ENCODE peak calls at places on chromosomes 13 and 19, in seven cellular contexts. L is upper lobe of left lung, Y is sigmoid colon, J is glutamatergic neuron, G is BE2C, D is stomach, I is keratinocyte. V is an unnamed sample.

GRCh38 chr19:29724102-29724641 is 9.1 kb upstream of the C19orf12 start:
- DNase-seq in L (peak), Y (no peak), J (peak), G (no peak), D (no peak), I (no peak), V (peak)

GRCh38 chr19:8306235-8307054 is 1.7 kb downstream of the CD320 start:
- DNase-seq in L (no peak), Y (peak), J (no peak), G (peak), D (peak), I (no peak), V (no peak)

GRCh38 chr19:27881213-27881612 is 1331.7 kb downstream of the UQCRFS1 start:
- DNase-seq in L (no peak), Y (no peak), J (no peak), G (no peak), D (no peak), I (no peak), V (no peak)

GRCh38 chr13:33323766-33324525 is 38.4 kb upstream of the STARD13 start:
- DNase-seq in L (no peak), Y (no peak), J (no peak), G (no peak), D (no peak), I (no peak), V (no peak)

GRCh38 chr13:74217816-74218215 is 83.6 kb upstream of the KLF12 start:
- DNase-seq in L (no peak), Y (no peak), J (no peak), G (no peak), D (no peak), I (no peak), V (no peak)

GRCh38 chr19:47778954-47779351 is 450 bp downstream of the SELENOW start:
- DNase-seq in L (no peak), Y (peak), J (no peak), G (no peak), D (no peak), I (no peak), V (peak)

GRCh38 chr13:30730526-30730925 is 4.8 kb upstream of the ALOX5AP start:
- DNase-seq in L (no peak), Y (no peak), J (peak), G (peak), D (no peak), I (no peak), V (no peak)

GRCh38 chr13:73987618-73988017 is 146.6 kb downstream of the KLF12 start:
- DNase-seq in L (no peak), Y (no peak), J (no peak), G (no peak), D (no peak), I (no peak), V (no peak)

GRCh38 chr13:50444726-50445125 is 398.8 kb downstream of the DLEU7 start:
- DNase-seq in L (no peak), Y (no peak), J (no peak), G (no peak), D (no peak), I (no peak), V (no peak)

GRCh38 chr19:35868172-35868822 is at the start of gene APLP1:
- DNase-seq in L (peak), Y (peak), J (peak), G (peak), D (peak), I (no peak), V (peak)

GRCh38 chr19:4597975-4598671 is 38.6 kb upstream of the SEMA6B start:
- DNase-seq in L (peak), Y (no peak), J (peak), G (peak), D (peak), I (no peak), V (peak)

GRCh38 chr13:51348069-51348967 is 8.8 kb downstream of the SERPINE3 start:
- DNase-seq in L (no peak), Y (no peak), J (no peak), G (no peak), D (no peak), I (no peak), V (no peak)

DNA sequence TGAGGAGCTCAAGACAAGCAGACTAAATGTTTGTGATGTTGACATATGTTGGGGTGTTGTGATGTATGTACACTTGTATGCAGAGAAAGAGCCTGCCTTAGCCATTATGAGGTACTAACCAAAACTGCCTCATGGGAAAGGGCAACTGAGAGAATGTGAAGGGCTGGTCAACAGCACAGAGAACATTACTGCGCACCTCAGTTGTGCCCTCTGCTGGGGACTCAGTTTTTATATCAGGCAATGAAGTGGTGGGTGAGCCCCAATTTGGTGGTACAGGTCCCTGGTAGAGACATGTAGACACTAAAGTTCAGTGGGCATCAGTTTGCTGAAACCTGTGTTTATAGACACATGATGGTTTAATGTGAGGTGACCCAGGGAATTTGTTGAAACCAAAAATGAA is 286.9 kb downstream of the DCT start:
- DNase-seq in L (no peak), Y (no peak), J (peak), G (peak), D (no peak), I (no peak), V (peak)
- TF ChIP-seq CTCF in L (peak), Y (no peak), J (peak), G (peak), D (no peak), I (peak), V (no peak)

DNA sequence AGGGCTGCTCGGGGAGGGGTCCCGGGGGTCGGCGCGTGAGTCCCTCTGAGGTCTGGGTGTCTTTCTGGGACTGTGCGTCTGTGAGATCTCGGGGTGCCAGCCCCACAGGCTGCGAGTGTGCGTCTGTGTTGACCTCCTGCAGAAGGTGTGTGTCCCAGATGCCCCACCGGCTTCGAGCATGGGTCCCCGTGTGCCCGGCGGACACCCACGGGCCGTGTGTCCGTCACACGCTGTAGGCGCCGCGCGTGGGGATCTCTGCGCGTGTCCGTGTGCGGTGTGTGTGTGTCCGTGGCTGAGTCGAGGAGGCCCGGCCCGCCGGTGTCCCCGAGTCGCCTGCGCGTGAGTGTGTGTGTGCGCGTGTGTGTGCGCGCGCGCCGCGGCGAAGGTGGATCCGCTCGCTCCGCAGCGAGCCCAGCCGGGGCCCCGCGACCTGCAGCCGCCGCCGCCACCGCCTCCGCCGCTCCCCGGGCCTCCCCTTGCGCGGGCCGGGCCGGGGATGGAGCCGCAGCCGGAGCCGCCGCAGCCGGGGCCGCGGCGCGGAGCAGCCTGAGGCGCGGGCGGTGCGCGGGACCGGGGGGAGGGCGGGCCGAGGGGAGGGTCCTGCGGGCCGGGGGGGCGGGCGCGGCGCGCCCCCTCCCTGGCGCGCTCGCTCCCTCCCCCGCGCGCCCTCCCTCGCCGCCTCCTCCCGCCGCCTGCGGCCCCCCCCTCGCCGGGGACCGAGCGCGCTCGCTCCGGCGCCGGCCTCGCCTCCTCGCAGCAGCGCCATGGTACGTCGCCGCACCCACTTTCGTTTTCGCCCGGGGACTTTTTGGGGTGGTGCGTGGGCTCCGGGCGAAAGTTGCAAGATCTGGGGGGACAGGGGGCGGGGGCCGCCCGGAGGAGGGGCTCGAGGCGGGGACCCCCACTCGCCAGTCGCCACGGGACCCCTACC is 7.2 kb upstream of the NFIC start:
- DNase-seq in L (peak), Y (peak), J (peak), G (peak), D (peak), I (no peak), V (peak)
- TF ChIP-seq CTCF in L (no peak), Y (no peak), J (no peak), G (no peak), D (no peak), I (no peak), V (no peak)

DNA sequence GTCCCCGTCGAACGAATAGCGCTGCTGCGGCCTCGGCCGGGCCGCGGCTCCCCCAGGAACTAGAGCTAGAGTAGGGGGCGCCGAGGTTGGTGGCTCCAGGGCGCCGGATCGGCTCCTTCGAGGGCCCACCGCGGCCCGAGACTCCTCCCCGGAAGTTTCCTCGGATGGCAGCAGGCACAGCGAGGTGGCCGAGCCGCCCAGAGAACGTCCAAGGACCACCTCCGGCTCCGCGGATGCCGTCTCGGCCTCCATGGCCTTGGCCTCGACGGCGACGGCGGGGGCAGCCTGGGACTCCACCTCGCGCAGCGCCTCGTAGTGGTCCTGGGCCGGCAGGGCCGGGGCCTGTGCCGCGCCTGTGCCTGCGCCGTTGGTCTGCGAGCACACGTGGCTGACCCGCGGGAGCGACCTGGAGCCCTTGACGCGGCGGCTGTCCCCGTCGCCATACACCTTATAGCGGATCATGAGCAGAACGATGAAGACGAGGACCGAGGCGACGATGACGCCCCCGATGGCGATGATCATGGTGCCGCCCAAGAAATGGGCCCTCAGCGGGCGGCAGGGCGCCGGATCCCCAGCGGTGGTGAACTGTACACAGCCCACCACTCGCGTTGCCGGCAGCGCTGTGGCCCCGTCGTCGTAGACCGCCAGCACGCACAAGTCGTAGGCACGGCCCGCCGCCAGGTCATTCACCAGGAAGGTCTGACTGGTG is 11.8 kb downstream of the IFNL1 start:
- DNase-seq in L (peak), Y (peak), J (peak), G (no peak), D (no peak), I (no peak), V (no peak)
- TF ChIP-seq CTCF in L (no peak), Y (no peak), J (no peak), G (no peak), D (no peak), I (no peak), V (no peak)

DNA sequence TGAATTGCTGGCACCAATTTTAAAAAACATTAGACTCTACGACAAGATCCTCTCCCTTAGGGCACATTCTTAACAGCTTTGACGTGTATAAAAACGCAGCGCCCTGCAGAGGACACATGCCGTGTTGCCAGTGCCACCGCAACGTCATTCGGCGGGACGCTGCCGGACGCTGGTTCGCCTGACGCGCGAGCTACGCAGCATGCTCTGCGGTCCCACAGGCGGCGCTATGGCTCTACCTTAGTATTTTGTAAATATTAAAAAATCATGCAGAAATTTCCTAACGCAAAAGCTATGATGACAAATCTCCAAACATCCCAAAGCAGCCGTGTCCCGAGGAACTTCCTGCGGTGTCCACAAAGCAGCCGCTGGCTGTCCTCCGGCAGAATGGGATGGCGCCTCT is 4.2 kb upstream of the ADPRHL1 start:
- DNase-seq in L (peak), Y (no peak), J (no peak), G (peak), D (no peak), I (no peak), V (no peak)
- TF ChIP-seq CTCF in L (no peak), Y (no peak), J (no peak), G (peak), D (no peak), I (no peak), V (no peak)

GRCh38 chr13:28529836-28530235 is 34.9 kb upstream of the FLT1 start:
- DNase-seq in L (no peak), Y (no peak), J (no peak), G (no peak), D (no peak), I (no peak), V (no peak)

GRCh38 chr13:28531956-28532225 is 37.0 kb upstream of the FLT1 start:
- DNase-seq in L (no peak), Y (no peak), J (no peak), G (no peak), D (no peak), I (no peak), V (no peak)

GRCh38 chr13:28532226-28533048 is 37.5 kb upstream of the FLT1 start:
- DNase-seq in L (peak), Y (no peak), J (peak), G (peak), D (no peak), I (no peak), V (no peak)

GRCh38 chr13:28531195-28531955 is 36.4 kb upstream of the FLT1 start:
- DNase-seq in L (peak), Y (no peak), J (peak), G (peak), D (peak), I (no peak), V (no peak)

GRCh38 chr13:28530729-28531194 is 35.8 kb upstream of the FLT1 start:
- DNase-seq in L (no peak), Y (no peak), J (no peak), G (no peak), D (no peak), I (no peak), V (no peak)
- TF ChIP-seq CTCF in L (no peak), Y (no peak), J (no peak), G (no peak), D (no peak), I (no peak), V (no peak)

DNA sequence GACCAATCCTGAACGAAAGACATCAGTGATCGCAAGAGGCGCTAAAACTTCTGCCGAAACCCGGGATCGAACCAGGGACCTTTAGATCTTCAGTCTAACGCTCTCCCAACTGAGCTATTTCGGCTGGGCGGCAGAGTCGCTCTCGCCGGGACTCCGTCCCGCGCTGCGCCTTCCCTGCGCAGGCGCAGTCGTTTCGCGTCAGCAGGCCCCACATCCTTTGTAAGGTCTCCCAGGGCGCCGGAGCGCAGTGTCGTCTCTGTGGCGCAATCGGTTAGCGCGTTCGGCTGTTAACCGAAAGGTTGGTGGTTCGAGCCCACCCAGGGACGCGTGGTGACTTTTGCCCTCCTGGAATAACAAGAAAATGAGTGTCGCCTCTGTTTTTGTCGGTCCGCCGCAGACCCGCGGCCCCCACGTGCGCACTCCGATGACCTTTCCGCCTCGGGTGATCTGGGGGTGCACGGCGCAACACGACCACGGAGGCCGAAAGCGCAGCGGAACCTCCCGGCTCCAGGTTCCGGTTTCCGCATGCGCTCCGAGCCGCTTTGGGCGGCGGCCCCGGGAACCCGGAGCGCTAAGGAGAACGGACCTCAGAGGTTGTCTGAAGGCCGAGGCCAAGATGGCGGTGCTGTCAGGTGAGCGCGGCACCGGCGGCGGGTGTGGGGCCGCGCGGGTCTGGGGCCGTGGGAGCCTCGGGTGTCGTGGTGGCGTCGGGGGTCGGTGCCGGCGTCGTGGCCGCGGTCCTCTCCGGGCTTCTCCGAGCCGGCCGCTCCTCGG is at the start of gene NDUFS7:
- DNase-seq in L (peak), Y (peak), J (peak), G (peak), D (peak), I (peak), V (peak)
- TF ChIP-seq CTCF in L (peak), Y (no peak), J (no peak), G (peak), D (no peak), I (peak), V (no peak)